ENCODE peak calls at places on chromosomes 6 and 20, in four cellular contexts. C is H9, Q is H1, W is mesenchymal stem cell. R is an unnamed sample. For H3K4me1, the result is how much of the 10 kb centered on the place peaks cover.

GRCh38 chr6:149043476-149044130 is 273.9 kb upstream of the TAB2 start:
- DNase-seq in C (peak), Q (peak), W (no peak), R (no peak)

GRCh38 chr6:28208180-28208659 is 16.9 kb upstream of the ZSCAN9 start:
- DNase-seq in C (peak), Q (peak), W (peak), R (peak)

GRCh38 chr20:23362392-23363256 is 642 bp downstream of the GZF1 start:
- DNase-seq in C (no peak), Q (no peak), W (peak), R (no peak)

GRCh38 chr20:63320616-63321147 is 27.7 kb downstream of the COL20A1 start:
- DNase-seq in C (no peak), Q (no peak), W (no peak), R (no peak)

GRCh38 chr6:107594736-107595135 is 104.8 kb downstream of the SOBP start:
- DNase-seq in C (no peak), Q (no peak), W (no peak), R (no peak)

GRCh38 chr20:58538752-58539151 is 23.6 kb upstream of the APCDD1L start:
- DNase-seq in C (peak), Q (peak), W (no peak), R (no peak)

GRCh38 chr20:50919567-50919966 is 11.7 kb downstream of the ADNP start:
- DNase-seq in C (no peak), Q (no peak), W (peak), R (no peak)

GRCh38 chr20:41175727-41176330 is 38.5 kb downstream of the PLCG1 start:
- DNase-seq in C (peak), Q (peak), W (no peak), R (no peak)

GRCh38 chr6:167508919-167509852 is 184.3 kb downstream of the TTLL2 start:
- DNase-seq in C (no peak), Q (no peak), W (no peak), R (no peak)

GRCh38 chr6:136090929-136091328 is 159.2 kb downstream of the MTFR2 start:
- DNase-seq in C (no peak), Q (no peak), W (no peak), R (no peak)

GRCh38 chr6:131867744-131868143 is 59.9 kb downstream of the ENPP1 start:
- DNase-seq in C (no peak), Q (no peak), W (peak), R (no peak)

GRCh38 chr20:64150756-64151633 is 13.3 kb upstream of the MYT1 start:
- DNase-seq in C (no peak), Q (peak), W (no peak), R (no peak)

GRCh38 chr20:44407402-44408184 is 52.1 kb downstream of the HNF4A start:
- DNase-seq in C (no peak), Q (no peak), W (peak), R (no peak)

GRCh38 chr6:19024737-19025136 is 637.6 kb downstream of the RNF144B start:
- DNase-seq in C (peak), Q (peak), W (peak), R (peak)

GRCh38 chr6:140082867-140083297 is 708.4 kb upstream of the CITED2 start:
- DNase-seq in C (no peak), Q (no peak), W (peak), R (no peak)

GRCh38 chr20:41392871-41393704 is 26.5 kb upstream of the EMILIN3 start:
- DNase-seq in C (no peak), Q (no peak), W (no peak), R (no peak)

GRCh38 chr20:34129518-34130162 is 17.6 kb upstream of the EIF2S2 start:
- DNase-seq in C (peak), Q (no peak), W (peak), R (peak)

DNA sequence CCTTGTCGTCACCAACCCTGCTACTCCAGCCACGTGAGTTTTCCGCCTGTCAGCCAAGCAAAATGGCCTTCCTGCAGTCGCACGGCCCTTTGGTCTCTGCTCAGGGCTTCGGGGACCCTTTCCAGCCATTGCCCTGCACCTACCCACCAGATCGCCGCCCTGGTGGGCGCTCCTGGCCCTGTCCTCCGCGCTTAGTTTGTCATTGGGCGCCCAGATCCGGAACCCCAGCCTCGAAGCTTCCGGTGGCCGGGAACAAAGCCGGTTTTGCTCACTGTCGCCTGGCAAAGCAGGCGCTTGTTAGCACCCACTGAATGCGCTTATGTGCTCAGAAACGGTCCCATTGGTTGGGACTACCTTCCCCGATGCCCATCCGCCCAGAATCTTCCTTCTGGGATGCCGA is 536 bp downstream of the ZFP57 start:
- DNase-seq in C (no peak), Q (peak), W (no peak), R (no peak)
- H2BK12ac ChIP-seq in C (no peak), Q (peak), W (no peak), R (peak)

DNA sequence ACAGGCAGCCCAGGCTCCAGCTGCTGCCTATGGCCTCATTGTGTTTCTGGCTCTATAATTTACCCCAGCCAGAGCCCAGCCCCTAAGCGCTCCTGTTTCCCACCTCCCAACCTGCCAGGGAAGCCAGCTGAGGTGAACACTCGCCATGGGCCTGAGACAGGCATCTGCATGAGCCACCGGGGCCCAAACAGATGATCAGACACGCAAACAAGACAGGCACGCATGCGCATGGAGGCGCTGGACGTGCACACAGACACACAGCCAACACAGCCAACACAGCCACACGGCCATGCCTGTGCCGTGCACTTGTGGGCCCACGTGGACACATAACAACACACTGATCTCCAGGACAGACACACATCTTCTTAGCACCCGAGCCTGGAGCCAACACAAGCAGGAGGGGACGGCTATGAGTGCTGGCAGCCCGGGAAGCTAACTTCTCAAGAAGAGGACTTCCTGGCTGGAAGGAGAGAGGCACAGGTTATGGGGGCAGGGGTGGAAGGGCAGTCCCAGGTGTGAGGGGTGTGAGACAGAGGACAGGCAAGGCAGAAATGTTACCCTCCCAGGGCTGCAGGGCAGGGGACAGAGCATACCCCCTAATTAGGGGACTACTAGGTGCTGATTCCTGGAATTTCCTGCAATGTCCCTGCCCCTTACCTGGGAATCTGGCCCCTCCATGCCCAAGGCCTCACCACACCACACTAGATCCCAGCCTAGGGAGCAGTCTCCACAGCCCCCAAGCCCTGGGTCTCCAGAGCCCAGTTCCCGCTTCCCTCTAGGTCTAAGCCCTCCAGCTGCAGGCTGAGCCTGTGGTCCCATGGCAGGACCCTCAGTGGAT is 124.7 kb downstream of the GRM4 start:
- DNase-seq in C (no peak), Q (no peak), W (no peak), R (no peak)
- H3K4me1 ChIP-seq in C (under half), Q (under half), W (under half), R (under half)

DNA sequence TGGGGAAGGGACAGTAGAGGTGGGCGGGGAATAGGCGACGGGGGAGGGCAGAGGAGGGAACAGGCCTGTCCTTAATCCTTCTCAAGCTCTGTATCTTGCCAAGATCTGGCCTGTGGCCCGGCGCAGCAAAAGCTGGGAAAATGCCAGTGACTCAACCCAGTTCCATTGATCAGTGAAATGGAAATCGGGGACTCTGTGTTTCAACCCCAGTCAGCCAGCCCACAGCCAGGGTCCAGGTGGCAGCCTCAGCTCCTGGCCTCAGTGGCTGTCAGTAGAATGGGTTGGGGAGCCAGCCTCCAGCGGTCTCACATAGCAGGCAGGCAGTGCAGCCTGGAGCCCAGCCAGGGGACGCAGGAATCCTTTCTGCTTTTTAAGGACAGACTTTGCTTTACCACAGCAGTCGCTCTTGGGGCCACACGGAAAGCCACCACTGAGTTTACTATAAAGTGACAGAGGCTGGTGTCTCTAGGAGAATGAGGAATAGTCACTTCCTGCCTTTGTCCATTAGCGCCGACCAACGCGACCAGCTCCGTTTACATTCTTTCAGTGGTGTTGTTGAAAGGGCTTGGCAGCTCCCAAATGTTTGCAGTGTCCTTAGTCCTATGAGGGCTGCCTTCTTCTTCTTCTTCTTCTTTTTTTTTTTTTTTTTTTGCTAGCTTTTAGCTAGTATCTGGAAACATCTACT is 128.1 kb downstream of the RIN2 start:
- DNase-seq in C (peak), Q (no peak), W (peak), R (no peak)
- H3K9ac ChIP-seq in C (no peak), Q (no peak), W (peak), R (no peak)

GRCh38 chr6:170229396-170229795 is 61.5 kb downstream of the DLL1 start:
- DNase-seq in C (no peak), Q (no peak), W (no peak), R (no peak)

GRCh38 chr6:170226647-170227046 is 64.2 kb downstream of the DLL1 start:
- DNase-seq in C (no peak), Q (no peak), W (no peak), R (no peak)

GRCh38 chr6:170227521-170227983 is 63.3 kb downstream of the DLL1 start:
- DNase-seq in C (no peak), Q (no peak), W (no peak), R (no peak)

GRCh38 chr6:170228581-170229310 is 62.1 kb downstream of the DLL1 start:
- DNase-seq in C (no peak), Q (no peak), W (no peak), R (no peak)

GRCh38 chr6:170227996-170228550 is 62.8 kb downstream of the DLL1 start:
- DNase-seq in C (no peak), Q (no peak), W (no peak), R (no peak)
- H2BK12ac ChIP-seq in C (no peak), Q (no peak), W (no peak), R (peak)

R was measured in neuronal stem cell.